ENCODE peak calls at places on chromosomes 5 and 9, in five cellular contexts. T, J, Q, A and O are unnamed samples.

GRCh38 chr5:129216001-129216400 is 121.5 kb downstream of the ISOC1 start:
- DNase-seq in T (no peak), J (no peak), Q (no peak), A (no peak), O (no peak)

GRCh38 chr9:107405511-107405910 is 84.1 kb downstream of the KLF4 start:
- DNase-seq in T (no peak), J (no peak), Q (no peak), A (no peak), O (no peak)

GRCh38 chr5:138770977-138771376 is 17.8 kb downstream of the CTNNA1 start:
- DNase-seq in T (no peak), J (no peak), Q (no peak), A (no peak), O (no peak)

GRCh38 chr9:5870691-5871090 is 20.0 kb upstream of the MLANA start:
- DNase-seq in T (no peak), J (no peak), Q (no peak), A (no peak), O (no peak)

GRCh38 chr5:107501965-107502691 is 168.6 kb downstream of the EFNA5 start:
- DNase-seq in T (no peak), J (no peak), Q (no peak), A (no peak), O (no peak)

GRCh38 chr5:126497506-126497905 is 74.3 kb downstream of the GRAMD2B start:
- DNase-seq in T (no peak), J (no peak), Q (no peak), A (no peak), O (no peak)

GRCh38 chr9:97853056-97853843 is at the start of gene FOXE1:
- DNase-seq in T (no peak), J (peak), Q (no peak), A (no peak), O (no peak)

GRCh38 chr5:170522211-170523128 is 18.6 kb downstream of the KCNIP1 start:
- DNase-seq in T (no peak), J (no peak), Q (no peak), A (no peak), O (no peak)

GRCh38 chr9:14428781-14429230 is 114.9 kb upstream of the NFIB start:
- DNase-seq in T (peak), J (peak), Q (peak), A (peak), O (peak)

GRCh38 chr9:131438190-131438589 is 44.3 kb downstream of the PRRC2B start:
- DNase-seq in T (no peak), J (no peak), Q (no peak), A (no peak), O (no peak)

GRCh38 chr5:75568202-75568601 is 43.1 kb upstream of the ANKDD1B start:
- DNase-seq in T (no peak), J (no peak), Q (no peak), A (no peak), O (no peak)

GRCh38 chr5:124021066-124021641 is 509.2 kb downstream of the CSNK1G3 start:
- DNase-seq in T (no peak), J (no peak), Q (no peak), A (no peak), O (no peak)

GRCh38 chr9:109063765-109064164 is 50.5 kb upstream of the CTNNAL1 start:
- DNase-seq in T (no peak), J (no peak), Q (no peak), A (no peak), O (no peak)

GRCh38 chr9:113587471-113588031 is 124.0 kb downstream of the RGS3 start:
- DNase-seq in T (no peak), J (peak), Q (no peak), A (no peak), O (no peak)

GRCh38 chr5:140989254-140989653 is 23.0 kb downstream of the PCDHAC2 start:
- DNase-seq in T (no peak), J (no peak), Q (no peak), A (no peak), O (no peak)

GRCh38 chr5:50559955-50560354 is 106.5 kb upstream of the PARP8 start:
- DNase-seq in T (no peak), J (no peak), Q (no peak), A (no peak), O (no peak)

GRCh38 chr9:132424857-132425702 is 15.1 kb downstream of the CFAP77 start:
- DNase-seq in T (no peak), J (no peak), Q (no peak), A (no peak), O (no peak)

GRCh38 chr9:131020388-131020787 is 11.4 kb downstream of the LAMC3 start:
- DNase-seq in T (no peak), J (no peak), Q (no peak), A (no peak), O (no peak)

GRCh38 chr5:4868140-4868735 is 271.9 kb upstream of the ADAMTS16 start:
- DNase-seq in T (no peak), J (peak), Q (peak), A (peak), O (peak)

GRCh38 chr5:1879292-1880263 is 3.1 kb downstream of the IRX4 start:
- DNase-seq in T (peak), J (no peak), Q (no peak), A (no peak), O (no peak)

GRCh38 chr9:122228906-122229837 is at the start of gene LHX6:
- DNase-seq in T (no peak), J (no peak), Q (no peak), A (no peak), O (no peak)

GRCh38 chr5:160492565-160492964 is 70.9 kb downstream of the PTTG1 start:
- DNase-seq in T (no peak), J (no peak), Q (no peak), A (no peak), O (no peak)

GRCh38 chr9:757246-757881 is 84.1 kb upstream of the DMRT1 start:
- DNase-seq in T (no peak), J (peak), Q (peak), A (peak), O (peak)

GRCh38 chr5:112689510-112689909 is 48.2 kb upstream of the APC start:
- DNase-seq in T (no peak), J (no peak), Q (no peak), A (no peak), O (no peak)

GRCh38 chr9:95778957-95779356 is 96.5 kb upstream of the ERCC6L2 start:
- DNase-seq in T (peak), J (no peak), Q (no peak), A (no peak), O (no peak)

GRCh38 chr9:2495221-2496005 is 126.2 kb upstream of the VLDLR start:
- DNase-seq in T (no peak), J (no peak), Q (no peak), A (no peak), O (no peak)

GRCh38 chr9:137163101-137163661 is 6.7 kb downstream of the LRRC26 start:
- DNase-seq in T (no peak), J (peak), Q (no peak), A (no peak), O (no peak)

GRCh38 chr5:173420108-173420507 is 91.9 kb upstream of the STC2 start:
- DNase-seq in T (no peak), J (no peak), Q (peak), A (peak), O (no peak)